ENCODE peak calls at places on chromosomes 13 and 19, in ten cellular contexts. G, Y, T, M, Q, H, V, I, S and A are unnamed samples.

GRCh38 chr13:100428966-100429365 is 159.6 kb downstream of the GGACT start:
- DNase-seq in M (no peak), V (no peak), Q (no peak), Y (no peak), T (no peak), I (no peak), G (no peak), S (no peak), H (no peak), A (no peak)

GRCh38 chr19:3897936-3898335 is 17.5 kb downstream of the ATCAY start:
- DNase-seq in I (no peak), Y (no peak), H (no peak), M (no peak), S (no peak), G (no peak), T (no peak), Q (no peak), V (no peak), A (no peak)

GRCh38 chr19:51016798-51017683 is 2.5 kb downstream of the KLK10 start:
- DNase-seq in T (peak), I (peak), Y (peak), S (peak), Q (peak), G (peak), M (no peak), H (no peak), V (peak), A (peak)

GRCh38 chr13:75541287-75541686 is 3.6 kb upstream of the COMMD6 start:
- DNase-seq in T (no peak), S (no peak), Y (no peak), Q (peak), H (no peak), G (peak), V (no peak), I (no peak), M (no peak), A (no peak)

GRCh38 chr13:73481877-73482445 is 423.2 kb downstream of the KLF5 start:
- DNase-seq in T (no peak), G (no peak), Y (no peak), V (no peak), H (no peak), S (no peak), I (no peak), M (no peak), Q (no peak), A (no peak)

GRCh38 chr19:51505904-51506303 is 4.3 kb upstream of the SIGLEC12 start:
- DNase-seq in I (no peak), Q (no peak), H (no peak), S (no peak), M (no peak), V (no peak), Y (no peak), G (no peak), T (no peak), A (no peak)

GRCh38 chr19:48391100-48392005 is at the start of gene KDELR1:
- DNase-seq in I (peak), V (peak), Y (no peak), Q (peak), S (peak), M (peak), H (peak), G (peak), T (peak), A (peak)

GRCh38 chr13:62473190-62473943 is 1057.7 kb upstream of the PCDH20 start:
- DNase-seq in G (no peak), M (no peak), Q (no peak), I (no peak), Y (no peak), V (peak), S (peak), H (no peak), T (no peak), A (no peak)

GRCh38 chr19:19459707-19460251 is 54.3 kb downstream of the GATAD2A start:
- DNase-seq in V (no peak), G (peak), H (peak), M (peak), S (no peak), Q (peak), Y (no peak), I (no peak), T (no peak), A (peak)

GRCh38 chr13:66844933-66845332 is 385.2 kb downstream of the PCDH9 start:
- DNase-seq in V (no peak), Q (no peak), S (no peak), G (no peak), T (no peak), I (no peak), M (no peak), H (no peak), Y (no peak), A (no peak)

GRCh38 chr13:50635504-50635903 is 208.0 kb downstream of the DLEU7 start:
- DNase-seq in Y (no peak), M (no peak), I (no peak), S (no peak), Q (no peak), H (peak), V (peak), T (no peak), G (no peak), A (no peak)

GRCh38 chr13:60351326-60351725 is 45.7 kb upstream of the TDRD3 start:
- DNase-seq in Q (no peak), Y (no peak), V (no peak), G (peak), T (no peak), I (no peak), M (no peak), H (no peak), S (no peak), A (no peak)

GRCh38 chr13:30234763-30235162 is 72.6 kb downstream of the KATNAL1 start:
- DNase-seq in V (no peak), Y (no peak), H (no peak), M (no peak), I (no peak), S (no peak), T (no peak), Q (no peak), G (no peak), A (no peak)

DNA sequence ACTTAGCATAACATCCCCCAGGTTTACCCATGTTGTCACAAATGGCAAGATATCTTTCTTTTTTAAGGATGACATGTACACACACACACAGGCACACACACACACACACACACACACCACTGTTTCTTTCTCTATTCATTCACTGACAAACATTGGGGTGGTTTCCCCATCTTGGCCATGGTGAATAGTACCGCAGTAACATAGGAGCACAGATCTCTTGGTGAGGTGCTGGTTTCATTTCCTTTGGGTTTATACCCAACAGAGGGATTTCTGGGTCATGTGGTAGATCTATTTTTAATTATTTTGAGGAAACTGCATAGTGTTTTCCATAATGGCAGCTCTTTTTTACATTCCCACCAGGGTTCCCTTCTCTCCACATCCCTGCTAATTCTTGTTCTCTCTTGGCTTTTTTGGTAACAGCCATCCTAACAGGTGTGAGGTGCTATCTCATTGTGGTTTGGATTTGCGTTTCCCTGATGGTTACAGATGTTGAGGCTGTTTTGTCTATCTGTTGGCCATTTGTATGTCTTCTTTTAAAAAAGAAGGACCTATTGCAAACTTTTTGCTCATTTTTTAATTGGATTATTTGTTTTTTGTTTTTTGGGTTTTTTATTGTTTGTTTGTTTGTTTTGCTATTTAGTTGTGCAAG is 251.7 kb upstream of the IRS2 start:
- DNase-seq in S (no peak), Q (no peak), Y (no peak), H (no peak), V (no peak), M (no peak), G (no peak), I (no peak), T (no peak), A (no peak)
- H3K27ac ChIP-seq in S (no peak), Q (no peak), Y (no peak), H (no peak), V (no peak), M (no peak), G (no peak), I (no peak), T (no peak), A (no peak)

GRCh38 chr13:96779691-96780090 is 214.6 kb downstream of the OXGR1 start:
- DNase-seq in S (no peak), Y (no peak), G (no peak), M (no peak), V (no peak), Q (no peak), I (no peak), H (no peak), T (no peak), A (no peak)
- H3K27ac ChIP-seq in S (no peak), Y (no peak), G (no peak), M (no peak), V (no peak), Q (no peak), I (no peak), H (no peak), T (no peak), A (no peak)

GRCh38 chr19:39498262-39499081 is at the start of gene DLL3:
- DNase-seq in T (no peak), M (no peak), I (no peak), Y (no peak), H (no peak), Q (peak), V (peak), G (peak), S (peak), A (no peak)
- H3K27ac ChIP-seq in T (no peak), M (no peak), I (no peak), Y (no peak), H (no peak), Q (no peak), V (no peak), G (no peak), S (no peak), A (no peak)

DNA sequence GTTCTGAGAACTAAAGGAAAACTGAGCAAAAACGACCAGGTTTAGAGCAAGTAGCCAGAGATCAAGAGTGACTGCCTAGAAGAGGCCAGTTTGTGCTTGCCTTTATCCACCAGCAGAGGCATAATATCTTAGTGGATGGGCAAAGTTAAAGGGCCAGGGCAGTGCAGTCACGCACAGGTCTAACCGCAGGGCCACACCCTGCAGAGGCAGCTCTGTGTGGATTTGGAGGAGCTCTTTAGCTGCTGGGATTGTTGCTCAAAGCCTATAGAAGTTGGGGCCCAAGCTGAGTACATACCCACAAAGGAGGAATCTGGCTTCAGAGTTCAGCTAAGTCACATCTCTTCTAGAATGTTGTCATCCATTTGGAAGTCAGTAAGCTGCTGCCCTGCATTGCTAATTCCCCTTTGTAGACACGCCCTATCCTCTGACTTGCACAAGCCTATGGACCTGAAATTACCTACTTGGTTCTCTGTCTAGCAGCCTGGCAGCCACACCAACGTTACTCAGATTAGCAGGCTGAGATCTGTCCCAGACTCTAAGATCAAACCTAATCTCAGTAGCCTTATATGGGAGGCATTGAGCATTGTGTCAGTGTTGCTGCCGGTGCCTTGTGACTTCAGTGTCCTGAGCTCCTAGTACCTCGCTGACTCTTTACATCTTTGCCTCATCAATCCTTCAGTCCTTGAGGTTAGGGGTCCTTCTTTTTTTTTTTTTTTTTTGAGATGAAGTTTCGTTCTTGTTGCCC is 102.9 kb upstream of the STARD13 start:
- DNase-seq in H (no peak), S (no peak), M (no peak), T (no peak), I (no peak), Q (peak), V (no peak), Y (peak), G (no peak), A (no peak)
- H3K27ac ChIP-seq in H (no peak), S (no peak), M (no peak), T (no peak), I (no peak), Q (no peak), V (no peak), Y (no peak), G (no peak), A (no peak)

GRCh38 chr19:410243-410781 is 1.4 kb upstream of the C2CD4C start:
- DNase-seq in H (no peak), G (no peak), S (no peak), T (no peak), M (no peak), I (no peak), V (no peak), Q (no peak), Y (no peak), A (no peak)

GRCh38 chr19:413756-414420 is 4.9 kb upstream of the C2CD4C start:
- DNase-seq in M (no peak), T (no peak), I (no peak), Y (no peak), G (no peak), Q (no peak), H (no peak), V (no peak), S (no peak), A (no peak)

GRCh38 chr19:411723-412355 is 2.9 kb upstream of the C2CD4C start:
- DNase-seq in G (no peak), T (no peak), S (no peak), V (no peak), H (no peak), Y (no peak), M (no peak), Q (no peak), I (no peak), A (no peak)

GRCh38 chr19:415292-415691 is 6.3 kb upstream of the C2CD4C start:
- DNase-seq in I (no peak), M (no peak), V (no peak), H (no peak), G (no peak), S (no peak), Y (no peak), T (no peak), Q (no peak), A (no peak)

GRCh38 chr19:412356-413355 is 3.7 kb upstream of the C2CD4C start:
- DNase-seq in T (no peak), S (peak), H (no peak), M (no peak), V (peak), G (no peak), Q (no peak), I (no peak), Y (no peak), A (no peak)
- H3K27ac ChIP-seq in T (peak), S (no peak), H (no peak), M (no peak), V (no peak), G (no peak), Q (no peak), I (no peak), Y (no peak), A (no peak)